ENCODE peak calls at places on chromosomes 11 and 22, in ten cellular contexts. One of them, this sample, is unnamed.

GRCh38 chr22:44850946-44851345 is 98.6 kb downstream of the ARHGAP8 start:
- DNase-seq in bronchial epithelial cell: no peak
- DNase-seq in activated CD4-positive, alpha-beta T cell treated with anti-CD3 and anti-CD28 coated beads for 48 hours: no peak
- DNase-seq in CD4-positive, CD25-positive, alpha-beta regulatory T cell: no peak
- DNase-seq in pancreas: peak
- DNase-seq in adipocyte: no peak
- DNase-seq in astrocyte: no peak
- DNase-seq in astrocyte of the cerebellum: no peak
- DNase-seq in SK-N-DZ: no peak
- DNase-seq in effector memory CD4-positive, alpha-beta T cell: no peak
- DNase-seq in this sample: no peak

GRCh38 chr11:97722721-97723120 is 1298.0 kb upstream of the CNTN5 start:
- DNase-seq in bronchial epithelial cell: no peak
- DNase-seq in activated CD4-positive, alpha-beta T cell treated with anti-CD3 and anti-CD28 coated beads for 48 hours: no peak
- DNase-seq in CD4-positive, CD25-positive, alpha-beta regulatory T cell: no peak
- DNase-seq in pancreas: no peak
- DNase-seq in adipocyte: peak
- DNase-seq in astrocyte: peak
- DNase-seq in astrocyte of the cerebellum: no peak
- DNase-seq in SK-N-DZ: no peak
- DNase-seq in effector memory CD4-positive, alpha-beta T cell: no peak
- DNase-seq in this sample: no peak

GRCh38 chr22:24503137-24503850 is 8.2 kb downstream of the UPB1 start:
- DNase-seq in bronchial epithelial cell: peak
- DNase-seq in activated CD4-positive, alpha-beta T cell treated with anti-CD3 and anti-CD28 coated beads for 48 hours: peak
- DNase-seq in CD4-positive, CD25-positive, alpha-beta regulatory T cell: peak
- DNase-seq in pancreas: no peak
- DNase-seq in adipocyte: peak
- DNase-seq in astrocyte: no peak
- DNase-seq in astrocyte of the cerebellum: peak
- DNase-seq in SK-N-DZ: peak
- DNase-seq in effector memory CD4-positive, alpha-beta T cell: peak
- DNase-seq in this sample: peak

GRCh38 chr11:117824571-117825537 is at the start of gene FXYD2:
- DNase-seq in bronchial epithelial cell: peak
- DNase-seq in activated CD4-positive, alpha-beta T cell treated with anti-CD3 and anti-CD28 coated beads for 48 hours: no peak
- DNase-seq in CD4-positive, CD25-positive, alpha-beta regulatory T cell: no peak
- DNase-seq in pancreas: peak
- DNase-seq in adipocyte: no peak
- DNase-seq in astrocyte: no peak
- DNase-seq in astrocyte of the cerebellum: no peak
- DNase-seq in SK-N-DZ: no peak
- DNase-seq in effector memory CD4-positive, alpha-beta T cell: no peak
- DNase-seq in this sample: no peak

GRCh38 chr22:26848244-26848920 is 191.0 kb downstream of the MIAT start:
- DNase-seq in bronchial epithelial cell: no peak
- DNase-seq in activated CD4-positive, alpha-beta T cell treated with anti-CD3 and anti-CD28 coated beads for 48 hours: no peak
- DNase-seq in CD4-positive, CD25-positive, alpha-beta regulatory T cell: no peak
- DNase-seq in pancreas: no peak
- DNase-seq in adipocyte: no peak
- DNase-seq in astrocyte: peak
- DNase-seq in astrocyte of the cerebellum: no peak
- DNase-seq in SK-N-DZ: no peak
- DNase-seq in effector memory CD4-positive, alpha-beta T cell: no peak
- DNase-seq in this sample: no peak

GRCh38 chr11:11822946-11823345 is 18.8 kb upstream of the USP47 start:
- DNase-seq in bronchial epithelial cell: peak
- DNase-seq in activated CD4-positive, alpha-beta T cell treated with anti-CD3 and anti-CD28 coated beads for 48 hours: no peak
- DNase-seq in CD4-positive, CD25-positive, alpha-beta regulatory T cell: no peak
- DNase-seq in pancreas: no peak
- DNase-seq in adipocyte: no peak
- DNase-seq in astrocyte: no peak
- DNase-seq in astrocyte of the cerebellum: no peak
- DNase-seq in SK-N-DZ: no peak
- DNase-seq in effector memory CD4-positive, alpha-beta T cell: no peak
- DNase-seq in this sample: no peak

GRCh38 chr11:10503217-10503616 is 37.8 kb downstream of the RNF141 start:
- DNase-seq in bronchial epithelial cell: no peak
- DNase-seq in activated CD4-positive, alpha-beta T cell treated with anti-CD3 and anti-CD28 coated beads for 48 hours: no peak
- DNase-seq in CD4-positive, CD25-positive, alpha-beta regulatory T cell: no peak
- DNase-seq in pancreas: no peak
- DNase-seq in adipocyte: no peak
- DNase-seq in astrocyte: no peak
- DNase-seq in astrocyte of the cerebellum: no peak
- DNase-seq in SK-N-DZ: no peak
- DNase-seq in effector memory CD4-positive, alpha-beta T cell: no peak
- DNase-seq in this sample: no peak

GRCh38 chr11:48105096-48105990 is 111.3 kb upstream of the OR4B1 start:
- DNase-seq in bronchial epithelial cell: no peak
- DNase-seq in activated CD4-positive, alpha-beta T cell treated with anti-CD3 and anti-CD28 coated beads for 48 hours: no peak
- DNase-seq in CD4-positive, CD25-positive, alpha-beta regulatory T cell: no peak
- DNase-seq in pancreas: no peak
- DNase-seq in adipocyte: no peak
- DNase-seq in astrocyte: no peak
- DNase-seq in astrocyte of the cerebellum: no peak
- DNase-seq in SK-N-DZ: no peak
- DNase-seq in effector memory CD4-positive, alpha-beta T cell: no peak
- DNase-seq in this sample: no peak

GRCh38 chr11:34364102-34364501 is 6.3 kb upstream of the ABTB2 start:
- DNase-seq in bronchial epithelial cell: no peak
- DNase-seq in activated CD4-positive, alpha-beta T cell treated with anti-CD3 and anti-CD28 coated beads for 48 hours: no peak
- DNase-seq in CD4-positive, CD25-positive, alpha-beta regulatory T cell: no peak
- DNase-seq in pancreas: no peak
- DNase-seq in adipocyte: no peak
- DNase-seq in astrocyte: no peak
- DNase-seq in astrocyte of the cerebellum: peak
- DNase-seq in SK-N-DZ: no peak
- DNase-seq in effector memory CD4-positive, alpha-beta T cell: no peak
- DNase-seq in this sample: no peak

GRCh38 chr11:115776916-115777315 is 272.7 kb upstream of the CADM1 start:
- DNase-seq in bronchial epithelial cell: no peak
- DNase-seq in activated CD4-positive, alpha-beta T cell treated with anti-CD3 and anti-CD28 coated beads for 48 hours: no peak
- DNase-seq in CD4-positive, CD25-positive, alpha-beta regulatory T cell: no peak
- DNase-seq in pancreas: no peak
- DNase-seq in adipocyte: no peak
- DNase-seq in astrocyte: no peak
- DNase-seq in astrocyte of the cerebellum: no peak
- DNase-seq in SK-N-DZ: no peak
- DNase-seq in effector memory CD4-positive, alpha-beta T cell: no peak
- DNase-seq in this sample: no peak

GRCh38 chr11:76701701-76702100 is 31.2 kb upstream of the LRRC32 start:
- DNase-seq in bronchial epithelial cell: no peak
- DNase-seq in activated CD4-positive, alpha-beta T cell treated with anti-CD3 and anti-CD28 coated beads for 48 hours: no peak
- DNase-seq in CD4-positive, CD25-positive, alpha-beta regulatory T cell: no peak
- DNase-seq in pancreas: no peak
- DNase-seq in adipocyte: peak
- DNase-seq in astrocyte: peak
- DNase-seq in astrocyte of the cerebellum: peak
- DNase-seq in SK-N-DZ: no peak
- DNase-seq in effector memory CD4-positive, alpha-beta T cell: no peak
- DNase-seq in this sample: peak

GRCh38 chr11:95119361-95120060 is 29.9 kb downstream of the ENDOD1 start:
- DNase-seq in bronchial epithelial cell: peak
- DNase-seq in activated CD4-positive, alpha-beta T cell treated with anti-CD3 and anti-CD28 coated beads for 48 hours: no peak
- DNase-seq in CD4-positive, CD25-positive, alpha-beta regulatory T cell: no peak
- DNase-seq in pancreas: no peak
- DNase-seq in adipocyte: no peak
- DNase-seq in astrocyte: no peak
- DNase-seq in astrocyte of the cerebellum: no peak
- DNase-seq in SK-N-DZ: no peak
- DNase-seq in effector memory CD4-positive, alpha-beta T cell: no peak
- DNase-seq in this sample: no peak

GRCh38 chr11:68271023-68271780 is 571 bp downstream of the C11orf24 start:
- DNase-seq in bronchial epithelial cell: peak
- DNase-seq in activated CD4-positive, alpha-beta T cell treated with anti-CD3 and anti-CD28 coated beads for 48 hours: peak
- DNase-seq in CD4-positive, CD25-positive, alpha-beta regulatory T cell: peak
- DNase-seq in pancreas: peak
- DNase-seq in adipocyte: peak
- DNase-seq in astrocyte: peak
- DNase-seq in astrocyte of the cerebellum: peak
- DNase-seq in SK-N-DZ: peak
- DNase-seq in effector memory CD4-positive, alpha-beta T cell: peak
- DNase-seq in this sample: peak

GRCh38 chr11:94128746-94129504 is at the start of gene PANX1:
- DNase-seq in bronchial epithelial cell: peak
- DNase-seq in activated CD4-positive, alpha-beta T cell treated with anti-CD3 and anti-CD28 coated beads for 48 hours: peak
- DNase-seq in CD4-positive, CD25-positive, alpha-beta regulatory T cell: peak
- DNase-seq in pancreas: peak
- DNase-seq in adipocyte: peak
- DNase-seq in astrocyte: peak
- DNase-seq in astrocyte of the cerebellum: peak
- DNase-seq in SK-N-DZ: peak
- DNase-seq in effector memory CD4-positive, alpha-beta T cell: peak
- DNase-seq in this sample: peak

This sample was measured in ELR.